ENCODE peak calls at places on chromosomes 11 and 22, in seven cellular contexts. U is sigmoid colon, Z is stomach, Y is prostate gland, K is HepG2, L is gastrocnemius medialis, B is HCT116. W is an unnamed sample.

GRCh38 chr11:47359586-47359985 is 7.1 kb upstream of the MYBPC3 start:
- DNase-seq in U (no peak), Z (no peak), Y (no peak), K (no peak), L (no peak), B (no peak), W (no peak)

GRCh38 chr22:40348025-40348658 is 1.8 kb downstream of the ADSL start:
- DNase-seq in U (no peak), Z (peak), Y (peak), K (peak), L (peak), B (peak), W (no peak)

GRCh38 chr11:107791343-107792048 is 67.1 kb downstream of the SLC35F2 start:
- DNase-seq in U (no peak), Z (no peak), Y (no peak), K (no peak), L (no peak), B (no peak), W (no peak)

GRCh38 chr11:109135627-109136026 is 286.4 kb upstream of the C11orf87 start:
- DNase-seq in U (no peak), Z (no peak), Y (no peak), K (no peak), L (no peak), B (no peak), W (no peak)

GRCh38 chr11:123841189-123841588 is 35.0 kb upstream of the OR6M1 start:
- DNase-seq in U (no peak), Z (no peak), Y (no peak), K (no peak), L (no peak), B (no peak), W (no peak)

GRCh38 chr22:49209452-49210195 is 618.0 kb downstream of the BRD1 start:
- DNase-seq in U (peak), Z (peak), Y (no peak), K (peak), L (no peak), B (no peak), W (peak)

GRCh38 chr22:42158456-42159132 is 28.0 kb upstream of the CYP2D6 start:
- DNase-seq in U (no peak), Z (no peak), Y (no peak), K (no peak), L (no peak), B (no peak), W (no peak)

GRCh38 chr11:56700242-56700918 is 1.5 kb downstream of the OR9G1 start:
- DNase-seq in U (no peak), Z (no peak), Y (no peak), K (no peak), L (no peak), B (no peak), W (no peak)

GRCh38 chr11:108562746-108563581 is 30.6 kb downstream of the EXPH5 start:
- DNase-seq in U (no peak), Z (no peak), Y (no peak), K (no peak), L (no peak), B (no peak), W (no peak)

GRCh38 chr22:38872831-38873248 is 824 bp upstream of the CBX6 start:
- DNase-seq in U (peak), Z (peak), Y (peak), K (no peak), L (peak), B (no peak), W (peak)
- TF ChIP-seq POLR2A in U (no peak), Z (no peak), Y (peak), K (no peak), L (no peak), B (no peak), W (no peak)

GRCh38 chr11:129391864-129392263 is 16.2 kb downstream of the BARX2 start:
- DNase-seq in U (no peak), Z (no peak), Y (no peak), K (no peak), L (no peak), B (no peak), W (no peak)
- H3K4me3 ChIP-seq in U (no peak), Z (no peak), Y (no peak), K (no peak), L (no peak), B (no peak), W (no peak)

DNA sequence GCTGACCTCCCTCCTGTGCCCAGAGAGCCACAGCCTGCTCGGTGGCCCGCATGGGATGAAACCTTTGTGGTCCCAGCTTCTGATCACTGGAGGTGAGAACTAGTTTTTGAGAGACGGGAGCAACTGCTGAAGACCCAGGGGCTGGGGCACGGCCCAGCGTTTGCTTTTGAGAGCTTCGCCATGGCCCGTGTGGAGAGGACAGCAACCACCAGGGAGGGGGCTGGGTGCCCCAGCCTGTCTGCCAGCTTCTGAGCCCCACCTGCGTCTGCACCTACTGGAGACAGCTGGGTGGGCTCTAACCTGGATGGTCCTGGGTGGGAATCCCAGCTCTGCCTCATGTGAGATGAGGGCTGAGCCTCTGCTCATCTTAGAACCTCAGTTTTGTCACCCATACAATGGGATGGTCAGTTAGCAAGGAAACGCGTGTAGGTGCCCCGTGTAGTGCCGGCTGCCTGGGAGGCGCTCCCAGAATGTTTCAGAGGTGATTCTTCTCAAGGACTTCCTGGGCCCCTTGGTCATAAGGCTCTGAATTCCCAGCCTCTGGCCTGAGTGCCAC is 51.1 kb upstream of the CCDC188 start:
- DNase-seq in U (no peak), Z (no peak), Y (no peak), K (no peak), L (no peak), B (no peak), W (no peak)
- TF ChIP-seq CTCF in U (no peak), Z (no peak), Y (no peak), K (no peak), L (no peak), B (no peak), W (no peak)

GRCh38 chr11:122742350-122742749 is 86.8 kb downstream of the UBASH3B start:
- DNase-seq in U (no peak), Z (no peak), Y (no peak), K (no peak), L (no peak), B (no peak), W (no peak)

GRCh38 chr11:122745111-122745510 is 89.6 kb downstream of the UBASH3B start:
- DNase-seq in U (no peak), Z (no peak), Y (no peak), K (no peak), L (no peak), B (no peak), W (no peak)

GRCh38 chr11:122746050-122746478 is 90.5 kb downstream of the UBASH3B start:
- DNase-seq in U (no peak), Z (no peak), Y (no peak), K (no peak), L (no peak), B (no peak), W (no peak)

GRCh38 chr11:122743093-122743741 is 87.7 kb downstream of the UBASH3B start:
- DNase-seq in U (no peak), Z (no peak), Y (no peak), K (no peak), L (no peak), B (no peak), W (no peak)

GRCh38 chr11:122743949-122744876 is 88.7 kb downstream of the UBASH3B start:
- DNase-seq in U (peak), Z (peak), Y (no peak), K (no peak), L (no peak), B (no peak), W (peak)
- TF ChIP-seq POLR2A in U (no peak), Z (no peak), Y (no peak), K (no peak), L (no peak), B (no peak), W (no peak)

GRCh38 chr22:37328017-37328416 is 45.7 kb downstream of the CYTH4 start:
- DNase-seq in U (no peak), Z (no peak), Y (no peak), K (no peak), L (no peak), B (peak), W (no peak)
- H3K4me3 ChIP-seq in U (no peak), Z (no peak), Y (no peak), K (no peak), L (no peak), B (peak), W (no peak)

GRCh38 chr11:83292709-83293435 is 6.7 kb upstream of the CCDC90B start:
- DNase-seq in U (no peak), Z (no peak), Y (peak), K (peak), L (no peak), B (peak), W (no peak)
- TF ChIP-seq CTCF in U (peak), Z (peak), Y (peak), K (peak), L (peak), B (peak), W (peak)

GRCh38 chr22:47309946-47310345 is 547.5 kb downstream of the TBC1D22A start:
- DNase-seq in U (no peak), Z (no peak), Y (no peak), K (no peak), L (no peak), B (no peak), W (peak)
- TF ChIP-seq POLR2A in U (no peak), Z (no peak), Y (no peak), K (no peak), L (no peak), B (no peak), W (no peak)

GRCh38 chr22:31161386-31161785 is 1.4 kb downstream of the RNF185 start:
- DNase-seq in U (no peak), Z (no peak), Y (no peak), K (no peak), L (no peak), B (no peak), W (no peak)
- H3K4me3 ChIP-seq in U (no peak), Z (peak), Y (peak), K (peak), L (peak), B (peak), W (no peak)

GRCh38 chr22:30647536-30647935 is 12.0 kb downstream of the SLC35E4 start:
- DNase-seq in U (no peak), Z (no peak), Y (no peak), K (no peak), L (no peak), B (no peak), W (no peak)

GRCh38 chr22:30648825-30649224 is 13.2 kb downstream of the SLC35E4 start:
- DNase-seq in U (no peak), Z (peak), Y (no peak), K (no peak), L (no peak), B (no peak), W (no peak)

GRCh38 chr22:30650508-30651116 is 15.0 kb downstream of the SLC35E4 start:
- DNase-seq in U (no peak), Z (peak), Y (no peak), K (no peak), L (no peak), B (no peak), W (no peak)

GRCh38 chr22:30646518-30647160 is 11.1 kb downstream of the SLC35E4 start:
- DNase-seq in U (no peak), Z (no peak), Y (no peak), K (no peak), L (no peak), B (no peak), W (no peak)

DNA sequence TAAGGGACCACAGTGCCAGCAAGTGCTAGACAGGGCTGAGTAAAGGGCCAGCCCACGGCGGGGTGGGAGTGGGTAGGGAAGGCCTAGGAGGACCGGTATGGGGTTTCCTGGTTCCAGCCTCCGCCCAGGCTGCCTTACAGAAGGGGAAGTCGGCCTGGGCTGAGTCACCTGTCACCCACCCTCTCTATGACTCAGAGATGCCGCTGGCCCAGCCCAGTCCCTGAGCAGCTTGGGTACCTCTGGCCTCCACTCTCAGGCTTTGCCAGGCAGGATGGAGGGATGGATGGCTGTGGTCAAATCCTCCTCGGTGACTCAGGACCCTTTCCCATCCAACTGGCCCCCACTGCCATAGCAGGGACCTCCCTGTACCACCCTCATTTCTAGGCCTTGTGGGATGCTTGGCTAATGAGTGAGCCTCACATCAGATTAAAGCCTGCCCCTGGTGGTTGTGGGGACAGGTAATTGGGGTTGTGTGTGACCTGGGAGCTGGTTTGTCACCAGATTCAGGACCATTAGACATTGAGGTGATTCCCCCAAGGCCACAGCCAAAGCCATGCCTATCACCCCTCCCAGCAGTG is 13.9 kb downstream of the SLC35E4 start:
- DNase-seq in U (no peak), Z (peak), Y (no peak), K (no peak), L (no peak), B (peak), W (peak)
- TF ChIP-seq CTCF in U (no peak), Z (peak), Y (no peak), K (no peak), L (no peak), B (peak), W (no peak)

W was measured in lower leg skin.